ENCODE peak calls at places on chromosomes 13 and 19, in five cellular contexts. One of them, this sample, is unnamed.
A peak's percentile ranks its signal among the peaks of the same experiment; 100 is the strongest.

GRCh38 chr19:2274937-2275535 is 6.9 kb downstream of the PEAK3 start:
- DNase-seq in mesenchymal stem cell: peak; percentile 79
- DNase-seq in H1: no peak
- DNase-seq in neuronal stem cell: no peak
- DNase-seq in IMR-90: peak; percentile 64
- DNase-seq in this sample: peak; percentile 89

GRCh38 chr19:41095703-41096102 is 7.5 kb downstream of the CYP2A13 start:
- DNase-seq in H1: no peak
- DNase-seq in mesenchymal stem cell: no peak
- DNase-seq in neuronal stem cell: no peak
- DNase-seq in IMR-90: no peak
- DNase-seq in this sample: no peak

GRCh38 chr19:23916991-23917390 is 2.3 kb downstream of the ZNF726 start:
- DNase-seq in IMR-90: peak; percentile 10
- DNase-seq in H1: no peak
- DNase-seq in neuronal stem cell: no peak
- DNase-seq in mesenchymal stem cell: no peak
- DNase-seq in this sample: no peak

GRCh38 chr13:42967660-42968059 is 24.4 kb downstream of the EPSTI1 start:
- DNase-seq in IMR-90: no peak
- DNase-seq in mesenchymal stem cell: no peak
- DNase-seq in neuronal stem cell: no peak
- DNase-seq in H1: no peak
- DNase-seq in this sample: no peak

GRCh38 chr13:73984949-73985691 is 149.1 kb downstream of the KLF12 start:
- DNase-seq in mesenchymal stem cell: no peak
- DNase-seq in H1: no peak
- DNase-seq in IMR-90: no peak
- DNase-seq in neuronal stem cell: no peak
- DNase-seq in this sample: peak; percentile 48

GRCh38 chr13:29722415-29722814 is 126.9 kb upstream of the SLC7A1 start:
- DNase-seq in mesenchymal stem cell: no peak
- DNase-seq in IMR-90: no peak
- DNase-seq in neuronal stem cell: no peak
- DNase-seq in H1: no peak
- DNase-seq in this sample: no peak

GRCh38 chr19:18112989-18113478 is 15.5 kb downstream of the MAST3 start:
- DNase-seq in H1: no peak
- DNase-seq in neuronal stem cell: peak; percentile 77
- DNase-seq in mesenchymal stem cell: peak; percentile 82
- DNase-seq in IMR-90: peak; percentile 71
- DNase-seq in this sample: peak; percentile 89

GRCh38 chr19:19822148-19822429 is 539 bp upstream of the ZNF506 start:
- DNase-seq in mesenchymal stem cell: no peak
- DNase-seq in H1: no peak
- DNase-seq in neuronal stem cell: no peak
- DNase-seq in IMR-90: no peak
- DNase-seq in this sample: no peak

GRCh38 chr19:11111771-11112144 is 22.5 kb downstream of the LDLR start:
- DNase-seq in neuronal stem cell: no peak
- DNase-seq in mesenchymal stem cell: no peak
- DNase-seq in IMR-90: no peak
- DNase-seq in H1: no peak
- DNase-seq in this sample: no peak

GRCh38 chr13:43245374-43245964 is 222.1 kb downstream of the DNAJC15 start:
- DNase-seq in mesenchymal stem cell: peak; percentile 85
- DNase-seq in IMR-90: peak; percentile 92
- DNase-seq in H1: no peak
- DNase-seq in neuronal stem cell: no peak
- DNase-seq in this sample: no peak

GRCh38 chr19:39351537-39352037 is 9.4 kb downstream of the SAMD4B start:
- DNase-seq in IMR-90: peak; percentile 28
- DNase-seq in neuronal stem cell: no peak
- DNase-seq in H1: no peak
- DNase-seq in mesenchymal stem cell: peak; percentile 51
- DNase-seq in this sample: no peak

GRCh38 chr19:46404039-46404883 is 9.1 kb downstream of the CCDC8 start:
- DNase-seq in neuronal stem cell: no peak
- DNase-seq in IMR-90: peak; percentile 31
- DNase-seq in H1: no peak
- DNase-seq in mesenchymal stem cell: peak; percentile 74
- DNase-seq in this sample: peak; percentile 82

GRCh38 chr19:1768918-1769644 is 15.8 kb downstream of the ONECUT3 start:
- DNase-seq in neuronal stem cell: no peak
- DNase-seq in IMR-90: no peak
- DNase-seq in H1: no peak
- DNase-seq in mesenchymal stem cell: no peak
- DNase-seq in this sample: no peak

GRCh38 chr19:49590971-49591730 is at the start of gene PRR12:
- DNase-seq in H1: no peak
- DNase-seq in neuronal stem cell: peak; percentile 73
- DNase-seq in mesenchymal stem cell: peak; percentile 84
- DNase-seq in IMR-90: peak; percentile 67
- DNase-seq in this sample: peak; percentile 85
- H2BK15ac ChIP-seq in H1: peak within 1 kb of the TSS; percentile 88
- H2BK15ac ChIP-seq in neuronal stem cell: peak within 1 kb of the TSS; percentile 100
- H2BK15ac ChIP-seq in mesenchymal stem cell: peak within 1 kb of the TSS; percentile 98
- H2BK15ac ChIP-seq in IMR-90: peak within 1 kb of the TSS; percentile 2
- H2BK15ac ChIP-seq in this sample: no peak within 1 kb of the TSS

DNA sequence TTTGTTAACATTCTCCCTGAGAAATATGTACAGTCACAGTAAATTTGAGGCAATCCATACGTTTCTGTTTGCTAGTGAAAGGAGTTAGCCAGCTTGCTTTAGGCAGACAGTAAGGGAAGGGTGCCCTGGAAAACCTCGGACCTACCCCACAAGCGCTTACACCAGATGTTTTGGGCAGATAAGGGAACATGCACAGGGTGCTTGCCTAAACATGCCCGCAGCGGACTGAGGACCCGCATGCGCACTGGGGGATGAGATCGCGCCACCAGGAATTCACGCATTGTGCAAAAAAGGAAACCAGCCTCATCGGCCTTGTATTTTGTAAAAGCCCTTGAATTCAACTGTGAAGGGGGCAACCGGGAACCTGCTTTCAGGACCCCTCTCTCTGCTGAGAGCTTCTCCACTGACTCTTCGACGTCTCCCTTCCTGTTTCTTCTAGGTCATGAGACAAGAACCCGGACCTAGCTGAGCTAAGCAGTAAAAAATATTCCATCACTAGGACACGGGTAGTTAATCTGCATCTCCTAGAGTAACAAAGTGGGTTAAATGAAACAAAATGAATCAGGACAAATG is 1399.2 kb upstream of the ATXN8OS start:
- DNase-seq in H1: no peak
- DNase-seq in neuronal stem cell: no peak
- DNase-seq in mesenchymal stem cell: no peak
- DNase-seq in IMR-90: no peak
- DNase-seq in this sample: no peak
- H2BK5ac ChIP-seq in H1: no peak overlapping the region
- H2BK5ac ChIP-seq in neuronal stem cell: no peak overlapping the region
- H2BK5ac ChIP-seq in mesenchymal stem cell: no peak overlapping the region
- H2BK5ac ChIP-seq in IMR-90: no peak overlapping the region
- H2BK5ac ChIP-seq in this sample: peak overlapping the region; percentile 54

GRCh38 chr19:708154-709141 is at the start of gene PALM:
- DNase-seq in neuronal stem cell: peak; percentile 56
- DNase-seq in IMR-90: no peak
- DNase-seq in H1: no peak
- DNase-seq in mesenchymal stem cell: no peak
- DNase-seq in this sample: peak; percentile 34
- H3K4me3 ChIP-seq in neuronal stem cell: peak within 1 kb of the TSS; percentile 63
- H3K4me3 ChIP-seq in IMR-90: peak within 1 kb of the TSS; percentile 95
- H3K4me3 ChIP-seq in H1: peak within 1 kb of the TSS; percentile 52
- H3K4me3 ChIP-seq in mesenchymal stem cell: peak within 1 kb of the TSS; percentile 80
- H3K4me3 ChIP-seq in this sample: peak within 1 kb of the TSS; percentile 33

DNA sequence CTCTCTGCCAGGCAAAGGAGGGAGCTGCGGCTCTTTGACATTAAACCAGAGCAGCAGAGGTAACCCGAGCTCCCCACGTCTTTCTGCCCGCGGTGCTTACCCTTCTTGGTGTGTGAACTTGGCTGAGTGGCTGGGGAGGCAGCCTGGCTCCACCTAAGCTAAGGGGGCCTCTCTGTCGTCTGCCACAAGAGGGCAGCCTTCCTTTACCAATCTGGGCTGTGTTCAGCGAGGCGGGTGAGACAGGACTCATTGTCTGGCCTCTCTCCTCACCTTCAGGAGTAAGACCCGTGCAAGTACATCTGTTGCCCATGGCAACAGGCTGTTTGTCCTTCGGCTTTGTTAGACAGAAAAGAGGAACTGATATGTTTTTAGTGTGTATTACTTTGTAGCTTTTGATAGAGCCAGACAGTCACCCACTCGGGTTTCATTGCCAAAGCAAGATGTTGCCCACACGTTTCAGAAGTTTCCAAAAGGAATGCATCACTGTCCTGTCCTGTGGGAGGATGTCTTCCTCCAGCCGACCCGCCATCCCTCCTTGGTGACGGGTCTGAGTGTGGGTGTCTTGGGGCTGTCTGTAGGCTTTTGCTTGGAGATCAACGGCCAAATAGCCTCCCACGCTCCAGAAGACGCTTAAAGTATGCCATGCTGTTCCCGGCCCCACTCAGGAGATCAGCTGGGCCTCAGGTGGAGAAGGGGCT is 4.6 kb downstream of the POP4 start:
- DNase-seq in neuronal stem cell: peak; percentile 77
- DNase-seq in IMR-90: peak; percentile 77
- DNase-seq in H1: peak; percentile 82
- DNase-seq in mesenchymal stem cell: peak; percentile 83
- DNase-seq in this sample: peak; percentile 93
- H2BK15ac ChIP-seq in neuronal stem cell: no peak overlapping the region
- H2BK15ac ChIP-seq in IMR-90: no peak overlapping the region
- H2BK15ac ChIP-seq in H1: no peak overlapping the region
- H2BK15ac ChIP-seq in mesenchymal stem cell: no peak overlapping the region
- H2BK15ac ChIP-seq in this sample: no peak overlapping the region

DNA sequence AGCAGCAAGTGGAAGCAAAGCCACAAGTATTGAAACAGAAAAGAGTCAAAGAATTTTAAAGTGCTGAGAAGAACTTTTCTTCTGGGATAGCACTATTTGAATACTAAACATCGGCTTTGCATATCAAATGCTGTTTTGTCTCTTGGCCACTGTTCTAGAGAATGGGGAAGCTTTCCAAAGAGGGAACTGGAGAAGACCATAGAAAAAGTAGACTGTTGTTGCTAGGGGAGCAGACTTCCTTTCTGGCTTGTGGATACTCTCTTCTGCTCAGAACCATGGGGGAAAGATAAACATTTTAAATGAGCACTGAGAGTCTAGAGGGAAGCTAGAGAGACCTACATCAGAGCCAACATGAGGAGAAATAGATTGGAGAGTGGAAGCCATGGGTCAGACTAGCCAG is 315.7 kb downstream of the KCTD12 start:
- DNase-seq in mesenchymal stem cell: no peak
- DNase-seq in neuronal stem cell: no peak
- DNase-seq in H1: no peak
- DNase-seq in IMR-90: no peak
- DNase-seq in this sample: peak; percentile 1
- H2BK5ac ChIP-seq in mesenchymal stem cell: no peak overlapping the region
- H2BK5ac ChIP-seq in neuronal stem cell: no peak overlapping the region
- H2BK5ac ChIP-seq in H1: peak overlapping the region; percentile 5
- H2BK5ac ChIP-seq in IMR-90: no peak overlapping the region
- H2BK5ac ChIP-seq in this sample: no peak overlapping the region

GRCh38 chr19:50427997-50428425 is 4.7 kb upstream of the MYBPC2 start:
- DNase-seq in mesenchymal stem cell: peak; percentile 72
- DNase-seq in IMR-90: peak; percentile 69
- DNase-seq in neuronal stem cell: no peak
- DNase-seq in H1: peak; percentile 62
- DNase-seq in this sample: peak; percentile 68
- H3K4me3 ChIP-seq in mesenchymal stem cell: peak overlapping the region; percentile 67
- H3K4me3 ChIP-seq in IMR-90: no peak overlapping the region
- H3K4me3 ChIP-seq in neuronal stem cell: no peak overlapping the region
- H3K4me3 ChIP-seq in H1: peak overlapping the region; percentile 23
- H3K4me3 ChIP-seq in this sample: no peak overlapping the region

This sample was measured in mesendoderm.